ENCODE peak calls at places on chromosomes 12 and 14, in four cellular contexts. R is endothelial cell of umbilical vein, M is GM13977, Y is AG04450. L is an unnamed sample.

GRCh38 chr14:36604757-36605505 is 22.5 kb upstream of the NKX2-8 start:
- DNase-seq in R (peak; percentile 70), M (peak; percentile 54), Y (peak; percentile 20), L (no peak)

GRCh38 chr12:8032242-8033152 is at the start of gene FOXJ2:
- DNase-seq in R (peak; percentile 80), M (peak; percentile 86), Y (no peak), L (peak; percentile 73)

GRCh38 chr12:65891219-65891618 is 66.9 kb downstream of the HMGA2 start:
- DNase-seq in R (peak; percentile 46), M (no peak), Y (no peak), L (no peak)

GRCh38 chr12:3145036-3145435 is 67.9 kb downstream of the TSPAN9 start:
- DNase-seq in R (no peak), M (no peak), Y (no peak), L (no peak)

GRCh38 chr12:28882444-28882843 is 266.6 kb upstream of the FAR2 start:
- DNase-seq in R (no peak), M (no peak), Y (no peak), L (no peak)

GRCh38 chr12:99271071-99271470 is 376.5 kb upstream of the GARIN6 start:
- DNase-seq in R (no peak), M (no peak), Y (no peak), L (no peak)

GRCh38 chr14:90693413-90693812 is 122.8 kb downstream of the TTC7B start:
- DNase-seq in R (no peak), M (no peak), Y (no peak), L (no peak)

GRCh38 chr12:10113920-10114319 is 15.1 kb upstream of the CLEC1A start:
- DNase-seq in R (no peak), M (no peak), Y (no peak), L (no peak)

GRCh38 chr14:74614508-74615495 is 2.8 kb upstream of the LTBP2 start:
- DNase-seq in R (no peak), M (peak; percentile 49), Y (no peak), L (no peak)

GRCh38 chr12:103672401-103673119 is 85.5 kb downstream of the STAB2 start:
- DNase-seq in R (no peak), M (no peak), Y (no peak), L (no peak)

GRCh38 chr14:93017341-93017797 is 94.4 kb downstream of the CHGA start:
- DNase-seq in R (no peak), M (no peak), Y (no peak), L (no peak)

GRCh38 chr14:91911474-91912032 is 35.9 kb downstream of the FBLN5 start:
- DNase-seq in R (peak; percentile 49), M (peak; percentile 50), Y (no peak), L (peak; percentile 19)

GRCh38 chr12:71725011-71725410 is 29.7 kb upstream of the RAB21 start:
- DNase-seq in R (no peak), M (no peak), Y (no peak), L (no peak)

GRCh38 chr12:113325938-113326337 is 9.0 kb downstream of the SLC8B1 start:
- DNase-seq in R (no peak), M (no peak), Y (peak; percentile 61), L (no peak)

GRCh38 chr12:109777544-109777943 is 55.7 kb downstream of the TRPV4 start:
- DNase-seq in R (peak; percentile 14), M (peak; percentile 78), Y (no peak), L (no peak)

GRCh38 chr12:124814741-124815613 is 48.7 kb downstream of the SCARB1 start:
- DNase-seq in R (no peak), M (no peak), Y (no peak), L (no peak)

GRCh38 chr12:7019043-7019569 is 830 bp upstream of the LPCAT3 start:
- DNase-seq in R (no peak), M (no peak), Y (no peak), L (no peak)
- TF ChIP-seq CTCF in R (no peak), M (no peak), Y (no peak), L (peak; percentile 43)

GRCh38 chr14:69056389-69056788 is 77.3 kb upstream of the ACTN1 start:
- DNase-seq in R (peak; percentile 53), M (no peak), Y (no peak), L (no peak)
- TF ChIP-seq CTCF in R (peak; percentile 6), M (no peak), Y (no peak), L (no peak)

GRCh38 chr14:26404927-26405326 is 192.9 kb downstream of the NOVA1 start:
- DNase-seq in R (no peak), M (no peak), Y (no peak), L (no peak)

GRCh38 chr14:26402126-26402525 is 195.7 kb downstream of the NOVA1 start:
- DNase-seq in R (no peak), M (no peak), Y (no peak), L (no peak)

GRCh38 chr14:26403760-26404159 is 194.1 kb downstream of the NOVA1 start:
- DNase-seq in R (no peak), M (no peak), Y (no peak), L (no peak)

GRCh38 chr14:26398616-26399015 is 199.2 kb downstream of the NOVA1 start:
- DNase-seq in R (no peak), M (no peak), Y (no peak), L (no peak)

GRCh38 chr14:26401170-26401968 is 196.5 kb downstream of the NOVA1 start:
- DNase-seq in R (no peak), M (no peak), Y (no peak), L (no peak)
- TF ChIP-seq CTCF in R (no peak), M (no peak), Y (no peak), L (no peak)

DNA sequence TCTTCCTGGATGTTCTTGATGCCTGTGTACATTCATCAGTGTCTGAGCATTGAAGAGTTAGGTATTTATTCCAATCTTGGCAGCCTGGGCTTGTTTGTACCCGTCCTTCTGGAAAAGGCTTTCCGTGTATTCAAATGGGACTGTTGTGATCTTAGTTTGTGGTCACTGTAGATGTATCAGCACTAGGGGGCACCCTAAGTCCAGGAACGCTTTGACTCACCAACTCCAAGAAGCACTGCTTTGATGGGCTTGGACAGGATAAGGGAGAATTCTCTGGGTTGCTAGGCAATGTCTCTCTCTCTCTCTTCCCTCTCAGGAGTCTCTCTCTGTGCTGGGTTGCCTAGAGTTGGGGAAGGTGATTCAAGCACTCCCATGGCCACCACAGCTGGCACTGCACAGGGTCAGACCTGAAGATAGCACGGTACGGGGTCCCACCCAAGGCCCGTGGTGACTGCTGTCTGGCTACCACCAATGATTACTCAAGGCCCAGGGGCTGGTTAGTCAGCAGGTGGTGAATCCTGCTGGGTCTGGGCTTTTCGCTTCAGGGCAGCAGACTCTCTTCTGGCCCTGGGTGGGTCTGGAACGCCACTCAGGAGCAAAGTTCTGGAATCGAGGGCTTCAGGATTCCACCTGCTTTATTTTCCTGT is 211.1 kb upstream of the RGS6 start:
- DNase-seq in R (peak; percentile 70), M (peak; percentile 34), Y (no peak), L (no peak)
- TF ChIP-seq CTCF in R (peak; percentile 70), M (peak; percentile 49), Y (peak; percentile 78), L (no peak)

GRCh38 chr12:117100251-117100650 is 1.0 kb upstream of the TESC start:
- DNase-seq in R (no peak), M (no peak), Y (no peak), L (no peak)
- TF ChIP-seq CTCF in R (peak; percentile 44), M (no peak), Y (peak; percentile 49), L (no peak)

DNA sequence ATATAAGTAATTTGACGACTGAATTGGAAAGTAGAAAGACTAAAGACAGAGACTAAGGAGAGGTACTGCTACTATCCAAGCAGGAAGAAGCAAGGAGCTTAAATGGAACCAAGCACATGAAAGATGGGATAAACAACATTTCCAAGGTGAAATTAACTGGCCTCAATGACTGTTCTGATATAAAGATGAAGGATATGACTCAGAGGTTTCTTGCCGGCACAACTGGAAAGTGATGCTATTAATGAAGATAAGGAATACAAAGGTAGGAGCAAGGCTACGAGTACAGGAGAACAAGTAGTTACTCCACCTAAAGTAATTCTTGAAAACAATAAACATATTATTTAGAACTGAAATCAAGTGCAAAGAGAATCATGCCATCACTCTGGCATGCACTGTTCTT is 6.4 kb downstream of the SNX6 start:
- DNase-seq in R (peak; percentile 65), M (no peak), Y (no peak), L (no peak)
- TF ChIP-seq CTCF in R (no peak), M (no peak), Y (no peak), L (no peak)

GRCh38 chr12:52023182-52023975 is 16.6 kb downstream of the TAMALIN start:
- DNase-seq in R (peak; percentile 89), M (peak; percentile 96), Y (no peak), L (peak; percentile 92)

GRCh38 chr12:52025301-52026172 is 18.8 kb downstream of the TAMALIN start:
- DNase-seq in R (peak; percentile 83), M (peak; percentile 85), Y (peak; percentile 53), L (peak; percentile 73)

GRCh38 chr12:52026267-52026666 is 19.5 kb downstream of the TAMALIN start:
- DNase-seq in R (no peak), M (no peak), Y (no peak), L (no peak)

GRCh38 chr12:52022841-52023181 is 16.1 kb downstream of the TAMALIN start:
- DNase-seq in R (no peak), M (no peak), Y (no peak), L (no peak)

GRCh38 chr12:52023976-52024688 is 17.4 kb downstream of the TAMALIN start:
- DNase-seq in R (no peak), M (no peak), Y (no peak), L (no peak)
- TF ChIP-seq CTCF in R (no peak), M (no peak), Y (no peak), L (peak; percentile 33)

GRCh38 chr12:107760817-107761501 is at the start of gene PRDM4:
- DNase-seq in R (peak; percentile 96), M (peak; percentile 98), Y (peak; percentile 82), L (peak; percentile 93)
- TF ChIP-seq CTCF in R (no peak), M (peak; percentile 86), Y (no peak), L (no peak)

GRCh38 chr12:132772551-132772950 is 10.9 kb upstream of the ANKLE2 start:
- DNase-seq in R (no peak), M (peak; percentile 68), Y (no peak), L (peak; percentile 55)
- TF ChIP-seq CTCF in R (no peak), M (no peak), Y (no peak), L (no peak)

DNA sequence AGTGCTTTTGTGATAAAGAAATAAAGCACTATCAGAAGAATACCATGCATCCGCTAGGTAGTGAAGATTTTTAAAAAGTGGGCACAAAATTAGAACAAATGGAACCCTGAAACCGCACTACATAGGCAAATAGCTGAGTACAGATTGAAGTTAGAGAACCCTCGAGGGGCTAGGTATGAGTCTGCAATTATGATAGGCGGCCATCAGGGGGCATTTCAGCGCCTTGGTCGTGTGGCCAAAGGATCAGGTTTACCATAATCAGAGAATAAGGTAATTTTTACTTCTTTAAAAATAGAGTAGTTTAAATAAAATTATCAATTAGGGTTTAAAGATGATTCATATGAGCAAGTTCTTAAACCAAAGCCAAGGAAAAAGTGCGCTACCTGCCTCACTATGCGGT is 129.8 kb downstream of the TMX1 start:
- DNase-seq in R (peak; percentile 21), M (peak; percentile 53), Y (no peak), L (no peak)
- TF ChIP-seq CTCF in R (peak; percentile 28), M (peak; percentile 54), Y (no peak), L (no peak)

L was measured in activated B cell treated with CpG ODN at 0.5 μM for 24 hours.